ENCODE peak calls at places on chromosomes 7 and 10, in six cellular contexts. R is IMR-90; G is fibroblast of mammary gland; V is aorta; Q is CD4-positive, CD25-positive, alpha-beta regulatory T cell; U is PC-9. K is an unnamed sample.

GRCh38 chr10:34731885-34732701 is 83.0 kb downstream of the PARD3 start:
- DNase-seq in Q (no peak), R (peak), G (peak), V (no peak), U (peak), K (no peak)

GRCh38 chr10:108899686-108900085 is 1023.6 kb downstream of the XPNPEP1 start:
- DNase-seq in Q (no peak), R (no peak), U (no peak), G (no peak), V (no peak), K (no peak)

GRCh38 chr7:128103498-128104108 is 72.4 kb upstream of the LRRC4 start:
- DNase-seq in R (no peak), Q (peak), G (peak), U (no peak), V (peak), K (no peak)

GRCh38 chr7:8702807-8703206 is 269.4 kb downstream of the NXPH1 start:
- DNase-seq in Q (no peak), R (no peak), V (no peak), U (no peak), G (no peak), K (no peak)

GRCh38 chr10:132384618-132385510 is 12.1 kb upstream of the PWWP2B start:
- DNase-seq in G (no peak), R (no peak), V (peak), Q (no peak), U (no peak), K (no peak)

GRCh38 chr10:88460601-88461000 is 122.5 kb downstream of the RNLS start:
- DNase-seq in R (peak), V (no peak), Q (no peak), U (no peak), G (no peak), K (no peak)

GRCh38 chr7:771241-772004 is 44.3 kb upstream of the PRKAR1B start:
- DNase-seq in Q (no peak), U (no peak), G (peak), R (peak), V (peak), K (no peak)

GRCh38 chr7:1274876-1275684 is 42.4 kb downstream of the UNCX start:
- DNase-seq in Q (no peak), R (no peak), G (no peak), V (peak), U (no peak), K (no peak)

GRCh38 chr10:101879456-101880189 is 36.0 kb upstream of the KCNIP2 start:
- DNase-seq in G (peak), R (peak), V (no peak), Q (no peak), U (no peak), K (no peak)

GRCh38 chr10:105973252-105973877 is 1191.1 kb downstream of the SORCS1 start:
- DNase-seq in G (no peak), V (no peak), U (no peak), Q (no peak), R (no peak), K (no peak)

GRCh38 chr10:125038637-125039036 is 96.7 kb downstream of the ZRANB1 start:
- DNase-seq in V (peak), G (no peak), U (no peak), R (no peak), Q (no peak), K (no peak)

GRCh38 chr7:76346778-76347177 is 12.0 kb downstream of the YWHAG start:
- DNase-seq in U (no peak), R (no peak), Q (peak), G (no peak), V (no peak), K (no peak)

GRCh38 chr10:125102216-125102615 is 58.1 kb downstream of the CTBP2 start:
- DNase-seq in Q (no peak), G (peak), R (peak), U (peak), V (peak), K (no peak)

GRCh38 chr7:109950821-109951601 is 1139.9 kb upstream of the LRRN3 start:
- DNase-seq in Q (no peak), G (no peak), R (no peak), U (no peak), V (no peak), K (no peak)

GRCh38 chr10:78578929-78579328 is 489.8 kb upstream of the ZMIZ1 start:
- DNase-seq in R (peak), U (no peak), G (peak), V (no peak), Q (peak), K (no peak)

GRCh38 chr10:131311661-131312260 is at the start of gene TCERG1L:
- DNase-seq in R (no peak), U (no peak), Q (peak), V (peak), G (no peak), K (no peak)

GRCh38 chr10:131313377-131313776 is 1.9 kb upstream of the TCERG1L start:
- DNase-seq in R (no peak), G (no peak), Q (no peak), V (peak), U (no peak), K (no peak)

GRCh38 chr10:131312261-131312801 is 810 bp upstream of the TCERG1L start:
- DNase-seq in R (no peak), V (peak), U (no peak), Q (no peak), G (no peak), K (no peak)

GRCh38 chr10:131310054-131310903 is 1.2 kb downstream of the TCERG1L start:
- DNase-seq in Q (no peak), R (no peak), V (no peak), U (no peak), G (peak), K (no peak)

GRCh38 chr10:131310904-131311660 is 439 bp downstream of the TCERG1L start:
- DNase-seq in U (no peak), Q (no peak), G (no peak), R (no peak), V (peak), K (no peak)
- H3K4me3 ChIP-seq in U (no peak), Q (no peak), G (no peak), R (no peak), V (no peak), K (no peak)

GRCh38 chr7:138407792-138408191 is 52.3 kb upstream of the TRIM24 start:
- DNase-seq in G (no peak), Q (no peak), V (no peak), R (no peak), U (no peak), K (no peak)
- H3K4me3 ChIP-seq in G (no peak), Q (no peak), V (no peak), R (no peak), U (no peak), K (no peak)

DNA sequence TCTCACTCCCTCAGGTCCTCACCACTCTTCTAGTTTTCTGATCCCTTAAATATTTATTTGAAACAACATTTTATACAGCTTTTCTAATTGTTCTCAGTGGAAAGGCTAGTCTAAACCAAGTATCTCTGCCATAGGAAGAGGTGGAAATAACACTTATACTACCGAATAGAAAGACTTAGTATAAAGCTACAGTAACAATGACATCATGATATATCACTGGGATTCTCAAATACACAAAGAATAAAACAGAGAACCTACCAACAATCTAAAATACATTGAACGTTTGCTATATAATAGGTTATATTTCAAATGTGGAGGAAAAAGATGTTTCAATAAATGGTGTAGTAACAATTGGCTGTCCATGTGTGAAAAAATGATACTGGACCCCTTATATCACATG is 142.9 kb downstream of the KMT2C start:
- DNase-seq in V (no peak), G (no peak), R (no peak), Q (no peak), U (no peak), K (no peak)
- H3K4me3 ChIP-seq in V (no peak), G (no peak), R (no peak), Q (no peak), U (no peak), K (no peak)

GRCh38 chr7:21943436-21943835 is 2.3 kb downstream of the CDCA7L start:
- DNase-seq in Q (no peak), U (peak), V (no peak), G (no peak), R (no peak), K (no peak)

GRCh38 chr7:21945374-21946227 is at the start of gene CDCA7L:
- DNase-seq in U (peak), Q (peak), R (peak), G (peak), V (peak), K (no peak)

GRCh38 chr7:21946228-21946709 is 570 bp upstream of the CDCA7L start:
- DNase-seq in R (no peak), V (no peak), U (peak), Q (no peak), G (peak), K (no peak)

GRCh38 chr7:21942955-21943354 is 2.7 kb downstream of the CDCA7L start:
- DNase-seq in G (no peak), V (no peak), U (peak), R (no peak), Q (no peak), K (no peak)

DNA sequence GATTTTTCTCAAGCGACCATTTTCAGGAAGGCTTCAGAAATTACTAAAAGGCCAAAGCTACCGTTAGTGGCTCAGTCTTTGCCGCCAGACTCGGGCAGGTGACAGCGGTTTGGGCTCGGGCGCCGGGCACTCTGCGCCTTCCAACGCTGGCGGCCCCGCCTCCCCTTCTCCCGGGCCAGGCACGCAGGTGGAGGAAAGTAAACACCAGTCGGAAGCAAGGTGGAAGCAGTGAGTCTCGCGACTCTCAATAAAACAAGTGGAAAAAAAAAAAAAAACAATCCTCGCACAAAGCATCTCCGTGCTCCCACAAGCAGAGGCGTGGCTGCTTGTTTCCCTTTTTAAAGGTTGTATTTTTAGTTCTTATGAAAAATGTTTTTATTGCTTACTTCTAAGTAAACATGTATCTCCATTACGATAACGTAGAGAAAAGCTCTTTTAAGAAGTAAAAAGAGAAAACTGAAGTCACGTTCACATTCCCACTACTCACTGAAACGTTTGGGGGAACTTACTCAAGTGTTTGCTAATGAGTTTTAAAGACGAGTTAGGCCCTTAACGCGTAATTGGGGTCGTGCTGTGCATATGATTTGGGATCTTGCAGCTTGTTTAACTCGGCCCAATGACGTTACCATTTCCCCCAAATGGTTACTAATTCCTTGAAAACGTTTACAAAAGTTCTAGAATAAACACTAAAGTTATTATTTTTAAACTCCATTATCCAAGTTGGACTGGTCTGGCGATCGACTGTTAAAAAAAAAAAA is 904 bp downstream of the CDCA7L start:
- DNase-seq in U (peak), R (peak), V (no peak), G (peak), Q (peak), K (no peak)
- H3K4me3 ChIP-seq in U (peak), R (peak), V (peak), G (peak), Q (peak), K (peak)

K was measured in GM12864.